ENCODE peak calls at places on chromosomes 13 and 19, in four cellular contexts. P is fibroblast of lung, K is tibial nerve, W is progenitor cell of endocrine pancreas. M is an unnamed sample.

GRCh38 chr13:107450931-107451330 is 764.4 kb downstream of the LIG4 start:
- DNase-seq in P (peak), K (peak), W (no peak), M (no peak)

GRCh38 chr13:94710081-94710809 is 2.1 kb downstream of the SOX21 start:
- DNase-seq in P (no peak), K (no peak), W (no peak), M (no peak)

GRCh38 chr19:37511821-37512220 is 5.1 kb downstream of the ZNF793 start:
- DNase-seq in P (no peak), K (no peak), W (no peak), M (no peak)

GRCh38 chr13:43159007-43159406 is 135.6 kb downstream of the DNAJC15 start:
- DNase-seq in P (peak), K (no peak), W (no peak), M (no peak)

GRCh38 chr13:103022328-103022727 is 43.9 kb downstream of the SLC10A2 start:
- DNase-seq in P (no peak), K (no peak), W (no peak), M (no peak)

GRCh38 chr19:11035441-11036377 is 53.6 kb upstream of the LDLR start:
- DNase-seq in P (peak), K (peak), W (peak), M (peak)

GRCh38 chr19:33261511-33262192 is 36.0 kb upstream of the SLC7A10 start:
- DNase-seq in P (no peak), K (no peak), W (no peak), M (no peak)

GRCh38 chr13:32553720-32554119 is 15.1 kb upstream of the N4BP2L2 start:
- DNase-seq in P (no peak), K (no peak), W (no peak), M (no peak)

GRCh38 chr19:31975461-31975860 is 369.9 kb upstream of the ZNF507 start:
- DNase-seq in P (no peak), K (no peak), W (no peak), M (peak)

GRCh38 chr13:39566216-39566869 is 36.6 kb downstream of the LHFPL6 start:
- DNase-seq in P (no peak), K (no peak), W (no peak), M (no peak)

GRCh38 chr13:73937420-73937819 is 196.8 kb downstream of the KLF12 start:
- DNase-seq in P (no peak), K (no peak), W (no peak), M (no peak)

GRCh38 chr19:35436477-35437141 is 11.4 kb upstream of the FFAR2 start:
- DNase-seq in P (peak), K (peak), W (no peak), M (no peak)

GRCh38 chr13:77470986-77471385 is 64.5 kb upstream of the SCEL start:
- DNase-seq in P (no peak), K (peak), W (no peak), M (no peak)

GRCh38 chr13:99959127-99959529 is 12.4 kb downstream of the ZIC5 start:
- DNase-seq in P (no peak), K (no peak), W (no peak), M (no peak)

GRCh38 chr13:112688560-112689497 is 1.0 kb upstream of the ATP11A start:
- DNase-seq in P (peak), K (peak), W (no peak), M (no peak)

GRCh38 chr13:62014299-62014698 is 598.6 kb upstream of the PCDH20 start:
- DNase-seq in P (peak), K (no peak), W (no peak), M (no peak)

GRCh38 chr13:103803349-103803748 is 737.1 kb upstream of the SLC10A2 start:
- DNase-seq in P (no peak), K (no peak), W (no peak), M (no peak)

GRCh38 chr19:452829-453228 is 8.0 kb downstream of the SHC2 start:
- DNase-seq in P (no peak), K (no peak), W (no peak), M (no peak)

GRCh38 chr13:30037306-30037705 is 186.9 kb upstream of the UBL3 start:
- DNase-seq in P (no peak), K (no peak), W (no peak), M (no peak)

GRCh38 chr13:26968431-26969335 is 202.9 kb downstream of the USP12 start:
- DNase-seq in P (no peak), K (no peak), W (peak), M (no peak)

DNA sequence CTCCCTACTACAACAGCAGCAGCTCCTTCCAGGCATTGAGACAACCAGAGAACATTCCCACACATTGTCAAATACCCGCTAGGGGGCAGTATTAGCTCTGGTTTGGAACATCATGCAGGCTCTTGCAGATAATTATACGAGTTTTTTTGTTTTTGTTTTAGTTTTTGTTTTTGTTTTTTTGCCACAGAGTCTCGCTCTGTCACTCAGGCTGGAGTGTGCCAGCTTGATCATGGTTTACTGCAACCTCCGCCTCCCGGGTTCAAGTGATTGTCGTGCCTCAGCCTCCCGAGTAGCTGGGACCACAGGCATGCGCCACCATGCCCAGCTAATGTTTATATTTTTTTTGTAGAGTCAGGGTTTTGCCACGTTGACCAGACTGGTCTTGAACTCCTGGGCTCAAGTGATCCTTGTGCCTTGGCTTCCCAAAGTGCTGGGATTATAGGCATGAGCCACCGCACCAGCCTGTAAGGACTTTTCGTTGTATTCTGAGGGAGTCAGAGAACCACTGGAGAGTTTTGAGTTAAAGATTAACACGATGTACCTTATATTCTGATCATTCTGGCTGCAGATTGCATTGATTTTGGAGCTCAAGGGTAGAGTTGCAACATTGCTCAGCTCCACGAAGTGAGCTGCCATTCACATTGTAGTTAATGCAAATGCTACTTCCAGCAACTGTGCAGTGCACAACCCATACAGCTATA is 41.7 kb upstream of the CEACAM20 start:
- DNase-seq in P (peak), K (peak), W (peak), M (peak)
- TF ChIP-seq CTCF in P (peak), K (peak), W (peak), M (peak)

DNA sequence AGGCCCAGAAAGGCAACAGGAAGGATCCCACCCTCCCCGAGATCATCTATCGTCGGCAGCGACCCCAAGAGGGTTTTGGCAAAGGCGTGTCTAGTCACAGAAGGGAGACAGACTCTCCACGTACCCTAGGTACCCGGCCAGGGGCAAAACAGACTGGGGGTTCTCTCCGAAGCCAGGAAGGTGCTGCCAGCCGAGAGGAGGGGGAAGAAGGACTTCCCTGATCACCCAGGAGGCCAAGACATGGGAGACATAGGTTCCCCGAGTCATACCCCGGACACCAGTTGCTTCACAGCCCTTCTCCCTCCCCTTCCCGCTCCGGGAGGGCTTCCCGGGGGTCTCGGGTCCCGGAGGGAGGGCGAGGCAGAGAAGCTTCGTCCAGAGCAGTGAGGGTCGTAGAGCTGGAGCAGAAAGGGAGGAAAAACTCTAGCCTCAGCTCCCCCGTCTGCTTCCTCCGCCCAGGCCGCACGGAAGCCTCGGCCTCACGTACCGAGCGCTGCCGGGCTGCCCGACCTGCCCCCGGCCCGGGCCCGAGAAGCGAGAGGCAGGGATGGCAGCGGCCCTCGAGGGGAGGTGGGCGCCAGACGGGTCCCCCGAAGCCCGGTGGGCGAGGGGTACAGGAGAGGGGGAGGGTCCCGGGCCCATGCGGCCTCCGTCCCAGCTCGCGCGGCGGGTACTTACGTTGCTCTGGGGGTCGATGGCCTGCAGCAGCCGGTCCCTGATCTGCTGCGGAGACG is 643 bp downstream of the MED26 start:
- DNase-seq in P (peak), K (no peak), W (no peak), M (peak)
- TF ChIP-seq CTCF in P (no peak), K (no peak), W (no peak), M (no peak)

GRCh38 chr13:48001127-48001881 is at the start of gene SUCLA2:
- DNase-seq in P (peak), K (peak), W (peak), M (peak)
- TF ChIP-seq CTCF in P (no peak), K (no peak), W (no peak), M (no peak)

DNA sequence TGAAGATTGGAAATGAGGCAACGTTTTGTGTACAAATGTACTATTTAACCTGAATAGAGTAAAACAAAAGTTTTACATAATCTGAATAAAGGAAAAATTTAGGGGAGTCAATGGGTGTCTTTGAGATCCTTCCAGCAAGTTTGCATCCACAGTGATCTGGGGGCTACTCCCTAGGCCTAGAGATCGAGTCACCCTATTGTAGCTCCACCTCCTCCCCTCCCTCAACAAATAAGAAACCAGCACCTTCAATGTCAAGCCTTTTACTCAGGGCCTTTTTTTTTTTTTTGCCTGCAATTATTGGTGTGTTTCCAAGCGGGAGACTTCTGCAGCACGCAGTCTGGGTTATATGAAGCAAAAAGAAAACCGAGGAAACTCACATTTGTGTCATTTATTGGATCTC is 16.3 kb upstream of the RAP2A start:
- DNase-seq in P (no peak), K (no peak), W (no peak), M (no peak)
- TF ChIP-seq CTCF in P (no peak), K (no peak), W (no peak), M (no peak)

DNA sequence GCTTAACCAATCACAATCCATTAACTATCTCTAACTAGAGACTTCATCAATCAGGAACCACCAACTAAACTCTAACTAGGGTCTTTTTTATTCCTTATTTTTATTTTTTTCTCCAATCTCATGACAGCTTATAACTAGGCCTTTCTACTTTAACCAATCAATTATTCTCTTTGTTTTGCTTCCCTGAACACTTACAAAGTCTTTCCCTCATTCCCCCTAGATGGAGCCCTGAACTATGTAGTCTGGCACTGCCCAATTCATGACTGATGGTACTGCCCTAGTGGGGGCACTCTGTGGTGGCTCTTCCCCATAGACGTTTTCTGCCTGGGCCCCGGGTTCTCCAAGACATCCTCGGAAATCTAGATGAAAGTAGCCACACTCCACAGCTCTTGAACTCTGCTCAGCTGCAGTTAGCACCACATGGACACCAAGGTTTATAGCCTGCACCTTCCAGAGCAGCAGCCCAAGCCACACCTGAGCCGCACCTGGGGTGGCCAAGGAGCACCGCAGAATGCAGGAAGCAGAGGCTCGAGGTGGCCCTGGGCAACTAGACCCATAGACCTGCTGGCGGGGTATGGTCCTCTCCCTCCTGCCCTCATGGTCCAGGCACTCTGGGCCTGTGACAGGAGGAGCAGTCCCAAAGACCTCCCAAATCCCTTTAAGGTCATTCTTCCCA is 6.6 kb downstream of the ATP7B start:
- DNase-seq in P (no peak), K (no peak), W (no peak), M (no peak)
- TF ChIP-seq CTCF in P (no peak), K (no peak), W (no peak), M (no peak)

DNA sequence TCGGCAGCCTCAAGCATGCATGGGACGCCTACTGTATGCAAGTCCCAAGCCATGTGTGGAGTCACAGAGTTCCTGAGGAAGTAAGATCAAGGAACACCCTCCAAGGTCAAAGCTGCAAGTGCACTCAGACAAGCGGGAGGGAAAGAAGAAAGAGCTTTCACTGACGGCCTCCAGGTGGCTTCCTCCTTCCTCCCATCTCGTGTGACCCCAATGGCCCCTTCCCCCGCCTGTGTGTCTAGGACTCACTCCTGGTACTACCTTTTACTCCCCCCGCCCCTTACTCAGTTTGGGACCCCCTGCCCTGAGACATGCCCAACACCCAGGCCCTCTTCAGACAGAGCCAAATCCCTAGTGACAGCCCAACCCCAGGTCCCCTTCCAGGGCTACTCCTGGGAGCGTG is 6.0 kb downstream of the HAUS8 start:
- DNase-seq in P (no peak), K (no peak), W (no peak), M (no peak)
- TF ChIP-seq CTCF in P (no peak), K (no peak), W (no peak), M (no peak)

DNA sequence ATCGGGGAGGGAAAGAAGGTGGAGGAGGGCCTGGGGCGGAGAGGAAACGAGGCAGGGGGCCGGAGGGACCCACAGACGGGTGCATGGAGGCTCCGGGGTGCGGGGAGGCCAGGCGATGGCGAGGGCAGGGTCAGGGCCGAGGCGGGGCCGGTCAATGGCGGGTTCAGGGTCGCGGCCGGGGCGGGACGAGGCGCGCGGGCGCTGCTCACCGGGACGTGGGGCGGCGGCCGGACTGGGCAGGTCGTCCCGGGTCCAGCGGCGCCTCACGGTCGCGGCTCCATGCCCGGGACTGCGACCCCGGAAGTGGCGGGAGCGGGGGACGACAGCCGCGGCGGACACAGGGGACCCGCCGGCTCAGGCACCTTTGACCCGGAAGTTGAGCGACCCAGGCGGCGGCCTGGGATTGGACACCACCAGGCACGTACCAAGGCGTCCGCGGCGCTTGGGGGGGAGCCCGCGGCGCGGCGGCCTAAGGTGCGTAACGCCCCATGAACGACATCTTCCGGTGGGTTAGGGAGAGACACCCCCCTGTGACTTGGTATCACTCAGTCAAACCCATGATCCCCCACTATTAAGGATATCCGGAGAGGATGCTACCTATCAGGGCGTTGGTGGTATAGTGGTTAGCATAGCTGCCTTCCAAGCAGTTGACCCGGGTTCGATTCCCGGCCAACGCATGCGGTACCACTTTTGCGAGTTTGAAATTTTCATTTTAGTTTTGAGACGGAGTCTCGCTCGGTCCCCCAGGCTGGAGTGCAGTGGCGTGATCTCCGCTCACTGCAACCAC is at the start of gene DPP9:
- DNase-seq in P (peak), K (peak), W (peak), M (peak)
- TF ChIP-seq CTCF in P (no peak), K (peak), W (peak), M (peak)

GRCh38 chr13:41061075-41061913 is at the start of gene WBP4:
- DNase-seq in P (peak), K (peak), W (peak), M (peak)
- TF ChIP-seq CTCF in P (no peak), K (peak), W (no peak), M (no peak)

DNA sequence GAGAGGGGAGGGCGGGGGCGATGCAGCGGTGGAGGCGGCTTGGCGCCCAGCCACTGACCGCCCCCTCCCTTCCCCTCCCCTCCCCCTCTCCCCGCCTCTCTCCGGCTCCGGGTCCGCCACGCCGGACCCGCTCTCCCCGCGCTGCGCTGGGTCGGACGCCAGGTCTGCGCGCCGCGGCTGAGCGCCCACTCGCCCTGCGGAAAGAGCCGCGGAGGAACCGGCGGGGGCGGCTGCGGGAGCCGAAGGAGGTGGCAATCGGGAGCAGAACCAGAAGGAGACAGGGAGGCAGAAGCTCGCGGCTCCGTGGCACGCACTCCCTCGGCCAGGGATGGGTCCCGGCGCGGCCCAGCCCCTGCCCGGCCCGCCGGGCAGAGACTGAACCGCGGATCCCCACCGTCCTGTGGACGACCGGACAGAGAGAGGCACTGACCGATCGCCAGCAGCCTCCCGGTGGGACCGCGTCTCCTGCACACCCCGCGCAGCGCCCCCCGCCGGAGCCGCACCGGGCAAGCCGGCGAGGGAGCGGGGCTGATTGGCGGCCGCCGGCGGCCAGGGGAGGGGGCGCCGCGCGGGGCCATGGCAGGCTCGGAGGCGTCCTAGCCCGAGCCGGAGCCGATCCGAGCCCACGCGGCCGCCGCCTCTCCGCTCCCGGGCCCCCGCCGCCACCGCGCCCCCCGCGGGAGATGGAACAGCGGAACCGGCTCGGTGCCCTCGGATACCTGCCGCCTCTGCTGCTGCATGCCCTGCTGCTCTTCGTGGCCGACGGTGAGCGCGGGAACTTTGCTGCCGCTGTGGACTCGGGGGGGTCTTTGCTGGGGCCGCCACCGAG is at the start of gene VSTM2B:
- DNase-seq in P (no peak), K (no peak), W (no peak), M (no peak)
- TF ChIP-seq CTCF in P (no peak), K (no peak), W (no peak), M (no peak)

DNA sequence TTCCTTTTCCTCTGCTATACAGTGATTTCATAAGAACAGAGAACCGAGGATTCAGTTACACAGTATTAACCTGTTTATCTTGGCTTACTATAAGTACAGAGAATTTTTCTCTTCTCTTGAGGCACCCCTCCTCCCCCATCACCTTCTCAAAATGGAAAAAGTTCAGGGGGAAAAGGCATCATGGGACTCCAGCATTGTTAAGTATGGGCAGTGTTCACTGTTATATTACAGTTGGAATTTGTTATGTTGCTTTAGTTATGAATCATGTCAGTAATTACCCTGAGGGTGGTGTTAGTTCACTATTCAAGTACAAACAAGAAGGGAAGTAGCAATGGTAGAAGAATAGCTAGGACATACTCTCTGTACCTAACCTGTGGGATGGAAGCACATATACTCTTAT is 12.1 kb downstream of the LPAR6 start:
- DNase-seq in P (peak), K (no peak), W (no peak), M (no peak)
- TF ChIP-seq CTCF in P (no peak), K (no peak), W (no peak), M (no peak)